ENCODE peak calls at places on chromosome 13, in seven cellular contexts. H, N, S, B, R, M and J are unnamed samples. For H3K9me3 and H3K4me1, the result is how much of the 10 kb centered on the place peaks cover.

GRCh38 chr13:35840991-35841604 is 290.1 kb downstream of the DCLK1 start:
- DNase-seq in H (no peak), N (no peak), S (no peak), B (no peak), R (no peak), M (no peak), J (no peak)

GRCh38 chr13:90168953-90169352 is 1178.5 kb upstream of the MIR17HG start:
- DNase-seq in H (no peak), N (no peak), S (no peak), B (no peak), R (no peak), M (no peak), J (no peak)

GRCh38 chr13:70490320-70490935 is 382.2 kb upstream of the KLHL1 start:
- DNase-seq in H (no peak), N (no peak), S (no peak), B (no peak), R (no peak), M (no peak), J (no peak)

GRCh38 chr13:24539500-24540165 is 27.1 kb upstream of the PARP4 start:
- DNase-seq in H (no peak), N (no peak), S (no peak), B (no peak), R (no peak), M (no peak), J (no peak)

GRCh38 chr13:23871616-23872220 is 17.5 kb downstream of the MIPEP start:
- DNase-seq in H (no peak), N (no peak), S (no peak), B (no peak), R (no peak), M (no peak), J (no peak)

GRCh38 chr13:99717959-99718674 is 216.8 kb downstream of the TM9SF2 start:
- DNase-seq in H (no peak), N (no peak), S (no peak), B (no peak), R (no peak), M (no peak), J (no peak)

GRCh38 chr13:101570410-101570809 is 117.9 kb downstream of the ITGBL1 start:
- DNase-seq in H (no peak), N (no peak), S (no peak), B (no peak), R (no peak), M (no peak), J (no peak)

GRCh38 chr13:29771247-29771646 is 79.2 kb downstream of the UBL3 start:
- DNase-seq in H (no peak), N (no peak), S (no peak), B (no peak), R (no peak), M (no peak), J (no peak)

GRCh38 chr13:28181413-28181812 is 43.1 kb downstream of the PAN3 start:
- DNase-seq in H (no peak), N (no peak), S (no peak), B (no peak), R (no peak), M (no peak), J (no peak)

GRCh38 chr13:43058836-43059235 is 35.5 kb downstream of the DNAJC15 start:
- DNase-seq in H (no peak), N (no peak), S (no peak), B (no peak), R (no peak), M (no peak), J (no peak)

GRCh38 chr13:44874886-44875630 is 114.2 kb downstream of the NUFIP1 start:
- DNase-seq in H (no peak), N (no peak), S (no peak), B (no peak), R (no peak), M (no peak), J (no peak)

GRCh38 chr13:113861433-113862030 is 2.3 kb downstream of the GAS6 start:
- DNase-seq in H (no peak), N (no peak), S (peak), B (no peak), R (no peak), M (peak), J (peak)

GRCh38 chr13:113863511-113864302 is at the start of gene GAS6:
- DNase-seq in H (peak), N (peak), S (peak), B (no peak), R (peak), M (peak), J (peak)

GRCh38 chr13:113862766-113863510 is 938 bp downstream of the GAS6 start:
- DNase-seq in H (peak), N (peak), S (peak), B (no peak), R (no peak), M (peak), J (no peak)

GRCh38 chr13:113862191-113862765 is 1.6 kb downstream of the GAS6 start:
- DNase-seq in H (no peak), N (no peak), S (peak), B (no peak), R (no peak), M (peak), J (no peak)

GRCh38 chr13:113864303-113864890 is 521 bp upstream of the GAS6 start:
- DNase-seq in H (no peak), N (peak), S (peak), B (no peak), R (no peak), M (peak), J (no peak)
- H3K4me3 ChIP-seq in H (peak), N (no peak), S (peak), B (peak), R (peak), M (peak), J (peak)

GRCh38 chr13:111636804-111637203 is 316.4 kb downstream of the TEX29 start:
- DNase-seq in H (no peak), N (no peak), S (no peak), B (no peak), R (peak), M (no peak), J (no peak)
- H3K9me3 ChIP-seq in H (under half), N (under half), S (under half), B (under half), R (under half), M (under half), J (under half)

GRCh38 chr13:49464621-49465325 is 20.7 kb downstream of the SETDB2 start:
- DNase-seq in H (no peak), N (no peak), S (no peak), B (no peak), R (no peak), M (no peak), J (no peak)
- H3K4me1 ChIP-seq in H (under half), N (under half), S (under half), B (under half), R (under half), M (under half), J (under half)

GRCh38 chr13:39397866-39398265 is 205.1 kb downstream of the LHFPL6 start:
- DNase-seq in H (peak), N (no peak), S (no peak), B (no peak), R (no peak), M (peak), J (no peak)

GRCh38 chr13:39397221-39397620 is 205.8 kb downstream of the LHFPL6 start:
- DNase-seq in H (no peak), N (no peak), S (no peak), B (no peak), R (no peak), M (no peak), J (no peak)

GRCh38 chr13:39394811-39395685 is 207.9 kb downstream of the LHFPL6 start:
- DNase-seq in H (peak), N (no peak), S (no peak), B (no peak), R (no peak), M (no peak), J (no peak)
- H3K4me3 ChIP-seq in H (peak), N (no peak), S (no peak), B (peak), R (no peak), M (peak), J (no peak)